ENCODE peak calls at places on chromosomes 11 and 22, in four cellular contexts. Z, L, B and Y are unnamed samples.

GRCh38 chr11:121582296-121582695 is 129.5 kb upstream of the SORL1-AS1 start:
- DNase-seq in Z (no peak), L (no peak), B (no peak), Y (no peak)

GRCh38 chr22:42596376-42596775 is 18.3 kb downstream of the POLDIP3 start:
- DNase-seq in L (no peak), B (no peak), Z (no peak), Y (no peak)

GRCh38 chr11:69297225-69297925 is 3.4 kb downstream of the MYEOV start:
- DNase-seq in L (no peak), B (peak), Z (peak), Y (no peak)

GRCh38 chr11:122721201-122721963 is 65.9 kb downstream of the UBASH3B start:
- DNase-seq in L (no peak), B (no peak), Z (no peak), Y (no peak)

GRCh38 chr11:1916132-1916985 is 3.1 kb upstream of the TNNT3 start:
- DNase-seq in L (no peak), B (no peak), Z (no peak), Y (no peak)

GRCh38 chr22:23380230-23380573 is 199.9 kb downstream of the IGLL1 start:
- DNase-seq in Z (no peak), L (peak), B (no peak), Y (no peak)

GRCh38 chr22:37012956-37013355 is 6.3 kb downstream of the TST start:
- DNase-seq in L (no peak), B (no peak), Z (no peak), Y (no peak)

GRCh38 chr11:75262961-75263852 is 22.6 kb downstream of the TPBGL start:
- DNase-seq in Z (no peak), B (no peak), L (no peak), Y (no peak)

GRCh38 chr22:46661221-46661851 is 41.1 kb downstream of the GRAMD4 start:
- DNase-seq in Z (no peak), B (no peak), L (peak), Y (no peak)

GRCh38 chr11:118533769-118534729 is 3.1 kb downstream of the TMEM25 start:
- DNase-seq in B (no peak), L (no peak), Z (no peak), Y (no peak)

GRCh38 chr11:72003776-72004171 is 5.1 kb downstream of the IL18BP start:
- DNase-seq in B (no peak), Z (no peak), L (no peak), Y (no peak)

GRCh38 chr11:64385953-64386704 is 27.2 kb downstream of the RPS6KA4 start:
- DNase-seq in L (no peak), B (no peak), Z (no peak), Y (no peak)

GRCh38 chr22:44496305-44496704 is 1.7 kb downstream of the RTL6 start:
- DNase-seq in L (no peak), B (no peak), Z (no peak), Y (no peak)

GRCh38 chr11:36212507-36212906 is 76.7 kb downstream of the COMMD9 start:
- DNase-seq in L (no peak), Z (no peak), B (no peak), Y (no peak)

GRCh38 chr11:120991830-120992686 is 31.8 kb upstream of the TBCEL start:
- DNase-seq in Z (no peak), B (no peak), L (no peak), Y (no peak)

GRCh38 chr11:103453901-103454300 is 344.7 kb downstream of the DYNC2H1 start:
- DNase-seq in B (no peak), Z (no peak), L (no peak), Y (no peak)

GRCh38 chr11:110479070-110479444 is 49.3 kb downstream of the FDX1 start:
- DNase-seq in Z (no peak), B (no peak), L (no peak), Y (no peak)

GRCh38 chr11:93822359-93822758 is 28.1 kb downstream of the VSTM5 start:
- DNase-seq in B (no peak), Z (no peak), L (no peak), Y (no peak)

GRCh38 chr11:102367364-102367763 is 20.4 kb downstream of the BIRC2 start:
- DNase-seq in L (peak), Z (no peak), B (no peak), Y (no peak)

GRCh38 chr11:1820463-1821325 is 14.1 kb upstream of the SYT8 start:
- DNase-seq in B (no peak), L (no peak), Z (no peak), Y (no peak)

GRCh38 chr22:49964136-49964492 is 3.5 kb downstream of the PIM3 start:
- DNase-seq in B (no peak), L (no peak), Z (no peak), Y (no peak)

GRCh38 chr22:35367331-35367886 is 13.5 kb upstream of the HMOX1 start:
- DNase-seq in L (no peak), Z (no peak), B (no peak), Y (no peak)